ENCODE peak calls at places on chromosomes 5 and 9, in four cellular contexts. O is adrenal gland, I is HFF-Myc, Y is sigmoid colon. X is an unnamed sample.

GRCh38 chr9:34332370-34332964 is 3.1 kb downstream of the NUDT2 start:
- DNase-seq in O (no peak), I (no peak), Y (no peak), X (no peak)

GRCh38 chr5:59246470-59247250 is 646.9 kb downstream of the PDE4D start:
- DNase-seq in O (no peak), I (peak; percentile 86), Y (no peak), X (no peak)

GRCh38 chr5:160312139-160312959 is at the start of gene CCNJL:
- DNase-seq in O (peak; percentile 66), I (no peak), Y (no peak), X (peak; percentile 66)

GRCh38 chr9:134604834-134605233 is 36.8 kb upstream of the COL5A1 start:
- DNase-seq in O (no peak), I (no peak), Y (no peak), X (no peak)

GRCh38 chr5:32320144-32320543 is 7.4 kb upstream of the MTMR12 start:
- DNase-seq in O (no peak), I (no peak), Y (no peak), X (no peak)

GRCh38 chr5:114335391-114335790 is 26.5 kb upstream of the KCNN2 start:
- DNase-seq in O (no peak), I (no peak), Y (no peak), X (no peak)

GRCh38 chr5:177133845-177134652 is 476 bp downstream of the NSD1 start:
- DNase-seq in O (peak; percentile 51), I (no peak), Y (peak; percentile 80), X (no peak)

GRCh38 chr9:69265891-69266290 is 59.1 kb upstream of the ENTREP1 start:
- DNase-seq in O (no peak), I (no peak), Y (no peak), X (no peak)

GRCh38 chr9:18741880-18742279 is 267.9 kb downstream of the ADAMTSL1 start:
- DNase-seq in O (no peak), I (no peak), Y (no peak), X (no peak)

GRCh38 chr5:169607882-169608281 is 24.3 kb downstream of the SPDL1 start:
- DNase-seq in O (no peak), I (no peak), Y (no peak), X (no peak)

GRCh38 chr9:114070188-114071103 is 7.7 kb downstream of the AMBP start:
- DNase-seq in O (no peak), I (no peak), Y (peak; percentile 51), X (no peak)

GRCh38 chr5:173714551-173715428 is 98.3 kb upstream of the BOD1 start:
- DNase-seq in O (peak; percentile 94), I (peak; percentile 41), Y (no peak), X (no peak)

GRCh38 chr9:133711428-133712220 is 26.5 kb downstream of the SARDH start:
- DNase-seq in O (peak; percentile 52), I (no peak), Y (peak; percentile 54), X (no peak)

GRCh38 chr5:76388236-76388635 is 14.8 kb upstream of the IQGAP2 start:
- DNase-seq in O (no peak), I (no peak), Y (no peak), X (no peak)

GRCh38 chr9:126932871-126933321 is 18.3 kb downstream of the RALGPS1 start:
- DNase-seq in O (no peak), I (no peak), Y (no peak), X (no peak)

GRCh38 chr9:91162784-91163440 is 198.8 kb downstream of the AUH start:
- DNase-seq in O (peak; percentile 59), I (no peak), Y (no peak), X (peak; percentile 78)

GRCh38 chr9:114417511-114417910 is 29.7 kb upstream of the AKNA start:
- DNase-seq in O (no peak), I (peak; percentile 16), Y (no peak), X (no peak)

GRCh38 chr5:14660836-14661235 is 3.7 kb upstream of the OTULIN start:
- DNase-seq in O (no peak), I (no peak), Y (no peak), X (no peak)

GRCh38 chr5:7396169-7397004 is 449 bp downstream of the ADCY2 start:
- DNase-seq in O (no peak), I (no peak), Y (no peak), X (no peak)

GRCh38 chr5:80181618-80182211 is 74.1 kb downstream of the SERINC5 start:
- DNase-seq in O (peak; percentile 81), I (no peak), Y (no peak), X (no peak)

GRCh38 chr9:120480707-120481106 is 99.3 kb downstream of the CDK5RAP2 start:
- DNase-seq in O (peak; percentile 39), I (no peak), Y (no peak), X (no peak)

GRCh38 chr5:134436523-134437339 is 25.1 kb upstream of the CDKN2AIPNL start:
- DNase-seq in O (peak; percentile 51), I (no peak), Y (peak; percentile 82), X (peak; percentile 74)

GRCh38 chr5:153530357-153531143 is 40.1 kb downstream of the GRIA1 start:
- DNase-seq in O (no peak), I (no peak), Y (no peak), X (no peak)

GRCh38 chr9:106718996-106719395 is 144.0 kb upstream of the ZNF462 start:
- DNase-seq in O (no peak), I (no peak), Y (no peak), X (no peak)

GRCh38 chr5:132272341-132273210 is 15.1 kb downstream of the PDLIM4 start:
- DNase-seq in O (peak; percentile 51), I (no peak), Y (peak; percentile 79), X (peak; percentile 70)

GRCh38 chr5:113283558-113283957 is 151.2 kb downstream of the TSSK1B start:
- DNase-seq in O (no peak), I (no peak), Y (no peak), X (no peak)

GRCh38 chr5:130836729-130837660 is 328.1 kb downstream of the HINT1 start:
- DNase-seq in O (no peak), I (no peak), Y (no peak), X (no peak)

DNA sequence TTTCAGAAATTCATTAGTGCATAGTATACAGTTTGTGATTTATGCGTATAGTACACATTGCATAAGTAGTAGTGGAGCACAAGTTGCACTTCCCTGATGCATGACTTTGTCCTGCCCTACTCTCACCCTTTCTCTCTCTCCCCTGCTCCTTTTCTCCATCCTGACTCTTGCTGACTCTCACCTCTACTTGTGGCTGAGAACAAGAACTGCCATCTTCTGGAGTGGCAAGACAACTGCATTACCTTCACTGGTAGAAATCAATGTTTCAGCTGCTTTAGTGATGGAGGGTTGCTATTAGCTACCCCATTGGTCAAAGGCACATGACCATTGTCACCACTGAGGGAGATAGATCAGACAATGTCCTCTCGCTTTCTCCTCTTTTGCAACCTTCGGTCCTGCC is 26.9 kb downstream of the SPEF2 start:
- DNase-seq in O (no peak), I (no peak), Y (no peak), X (no peak)
- TF ChIP-seq CTCF in O (no peak), I (no peak), Y (no peak), X (no peak)

GRCh38 chr5:25862276-25862675 is 1176.1 kb downstream of the CDH9 start:
- DNase-seq in O (no peak), I (no peak), Y (no peak), X (no peak)
- TF ChIP-seq CTCF in O (no peak), I (no peak), Y (no peak), X (no peak)

GRCh38 chr9:105157178-105157583 is 87.3 kb upstream of the SLC44A1 start:
- DNase-seq in O (peak; percentile 67), I (peak; percentile 56), Y (peak; percentile 95), X (peak; percentile 66)
- TF ChIP-seq CTCF in O (peak; percentile 8), I (peak; percentile 23), Y (no peak), X (peak; percentile 22)

GRCh38 chr5:95641803-95642220 is 4.8 kb upstream of the RFESD start:
- DNase-seq in O (no peak), I (no peak), Y (no peak), X (no peak)

GRCh38 chr5:95647331-95647659 is 718 bp downstream of the RFESD start:
- DNase-seq in O (no peak), I (no peak), Y (no peak), X (no peak)

GRCh38 chr5:95646569-95647330 is at the start of gene RFESD:
- DNase-seq in O (peak; percentile 99), I (peak; percentile 76), Y (peak; percentile 100), X (peak; percentile 93)

GRCh38 chr5:95643152-95643551 is 3.4 kb upstream of the RFESD start:
- DNase-seq in O (no peak), I (no peak), Y (no peak), X (no peak)

DNA sequence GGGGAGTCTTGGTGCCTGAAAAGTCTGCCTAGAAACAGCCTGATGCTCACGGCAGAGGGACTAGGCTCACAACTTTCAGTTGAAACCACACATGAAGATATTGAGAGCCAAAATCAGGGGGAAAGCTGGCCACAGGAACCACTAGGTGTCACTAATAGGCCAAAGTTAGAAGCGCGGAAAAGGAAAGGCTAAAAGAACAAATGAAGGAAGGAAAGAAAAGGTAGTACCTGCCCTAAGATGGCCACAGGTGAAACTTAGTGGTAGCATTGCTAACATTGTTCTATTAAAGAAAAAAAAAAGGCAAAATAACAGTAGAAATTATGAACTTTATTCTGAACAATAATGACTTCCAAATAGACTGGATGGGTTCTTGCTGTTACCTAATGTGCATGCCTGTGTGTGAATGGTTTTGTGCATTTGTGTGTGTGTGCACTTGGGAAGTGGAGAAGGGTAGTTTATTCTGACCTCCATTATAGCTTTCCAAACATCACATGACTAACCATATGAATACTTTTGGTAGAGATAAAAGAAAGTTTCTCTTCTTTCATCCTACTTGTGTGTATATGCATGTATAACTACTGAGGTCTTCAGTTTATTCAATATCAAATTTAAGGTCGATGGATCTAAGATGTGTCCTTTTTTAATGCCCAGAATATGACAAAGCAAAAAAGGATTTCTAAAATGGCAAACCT is 2.1 kb upstream of the RFESD start:
- DNase-seq in O (peak; percentile 49), I (no peak), Y (peak; percentile 80), X (peak; percentile 46)
- TF ChIP-seq CTCF in O (peak; percentile 48), I (peak; percentile 81), Y (peak; percentile 47), X (peak; percentile 76)

GRCh38 chr9:88661759-88662158 is 126.8 kb downstream of the NXNL2 start:
- DNase-seq in O (no peak), I (no peak), Y (no peak), X (no peak)

GRCh38 chr9:88657893-88658292 is 122.9 kb downstream of the NXNL2 start:
- DNase-seq in O (no peak), I (no peak), Y (no peak), X (no peak)

GRCh38 chr9:88658311-88658822 is 123.4 kb downstream of the NXNL2 start:
- DNase-seq in O (peak; percentile 90), I (no peak), Y (peak; percentile 72), X (no peak)

GRCh38 chr9:88659126-88659525 is 124.1 kb downstream of the NXNL2 start:
- DNase-seq in O (no peak), I (no peak), Y (no peak), X (no peak)

GRCh38 chr9:88660611-88661010 is 125.6 kb downstream of the NXNL2 start:
- DNase-seq in O (no peak), I (no peak), Y (no peak), X (no peak)
- TF ChIP-seq CTCF in O (no peak), I (peak; percentile 49), Y (no peak), X (no peak)

GRCh38 chr5:60287174-60287771 is 393.7 kb upstream of the PDE4D start:
- DNase-seq in O (peak; percentile 26), I (peak; percentile 36), Y (no peak), X (peak; percentile 19)
- TF ChIP-seq CTCF in O (peak; percentile 13), I (peak; percentile 88), Y (no peak), X (peak; percentile 36)